ENCODE peak calls at places on chromosomes 16 and 17, in eight cellular contexts. B, D, J, S, Y, C, Q and I are unnamed samples.

GRCh38 chr16:46743232-46743719 is 4.9 kb downstream of the MYLK3 start:
- DNase-seq in S (no peak), C (peak; percentile 82), J (no peak), Q (peak; percentile 80), Y (no peak), B (no peak), D (no peak), I (peak; percentile 60)

GRCh38 chr17:28958820-28959455 is 7.6 kb upstream of the PHF12 start:
- DNase-seq in Q (no peak), Y (no peak), C (no peak), J (no peak), D (no peak), S (no peak), B (no peak), I (no peak)

GRCh38 chr17:78379134-78379497 is 667 bp downstream of the PGS1 start:
- DNase-seq in B (no peak), J (no peak), Y (no peak), C (peak; percentile 83), D (no peak), Q (no peak), S (no peak), I (no peak)

GRCh38 chr16:52869243-52869642 is 183.5 kb downstream of the CHD9NB start:
- DNase-seq in C (no peak), D (no peak), S (no peak), B (no peak), Q (no peak), J (no peak), Y (no peak), I (no peak)

GRCh38 chr16:4874686-4875085 is 27.4 kb downstream of the UBN1 start:
- DNase-seq in Y (no peak), J (no peak), S (no peak), C (no peak), Q (no peak), B (no peak), D (no peak), I (no peak)

GRCh38 chr16:30768583-30769181 is 6.6 kb downstream of the RNF40 start:
- DNase-seq in J (no peak), C (no peak), Y (no peak), B (no peak), S (no peak), D (no peak), Q (no peak), I (no peak)

GRCh38 chr17:8713315-8713714 is 31.3 kb downstream of the CCDC42 start:
- DNase-seq in C (no peak), D (no peak), J (no peak), S (no peak), Q (no peak), B (no peak), Y (no peak), I (no peak)

GRCh38 chr16:30041841-30042240 is 10.8 kb upstream of the TLCD3B start:
- DNase-seq in D (no peak), J (peak; percentile 19), Y (no peak), B (no peak), C (peak; percentile 69), Q (no peak), S (no peak), I (no peak)

GRCh38 chr17:62030264-62030663 is 34.8 kb downstream of the MED13 start:
- DNase-seq in C (no peak), D (no peak), Y (no peak), S (no peak), Q (no peak), B (no peak), J (no peak), I (no peak)

GRCh38 chr16:70764632-70765031 is 36.3 kb downstream of the VAC14 start:
- DNase-seq in Y (no peak), B (no peak), C (no peak), J (no peak), S (no peak), Q (no peak), D (no peak), I (no peak)

GRCh38 chr16:70579648-70580630 is 56.3 kb downstream of the SF3B3 start:
- DNase-seq in C (no peak), J (no peak), S (no peak), B (no peak), D (no peak), Y (no peak), Q (no peak), I (no peak)

GRCh38 chr16:68229431-68230175 is 6.3 kb downstream of the ESRP2 start:
- DNase-seq in S (no peak), J (peak; percentile 55), B (no peak), Y (peak; percentile 27), D (no peak), C (peak; percentile 78), Q (peak; percentile 67), I (no peak)

GRCh38 chr16:4982056-4982867 is 24.1 kb downstream of the SEC14L5 start:
- DNase-seq in D (no peak), Y (peak; percentile 25), J (no peak), S (no peak), C (no peak), B (no peak), Q (no peak), I (no peak)

GRCh38 chr17:64216385-64217248 is 46.4 kb downstream of the TEX2 start:
- DNase-seq in C (peak; percentile 72), J (no peak), B (no peak), D (no peak), Q (peak; percentile 68), Y (no peak), S (no peak), I (no peak)

GRCh38 chr16:67435758-67436164 is 4.8 kb downstream of the HSD11B2 start:
- DNase-seq in B (no peak), D (no peak), Y (no peak), S (no peak), C (no peak), Q (no peak), J (no peak), I (no peak)

GRCh38 chr16:11201498-11202259 is 54.3 kb downstream of the SOCS1 start:
- DNase-seq in Q (no peak), J (peak; percentile 37), C (peak; percentile 72), S (no peak), D (no peak), B (no peak), Y (no peak), I (no peak)

GRCh38 chr16:11506816-11507305 is 79.9 kb downstream of the LITAF start:
- DNase-seq in D (no peak), J (no peak), Q (no peak), C (no peak), S (no peak), Y (no peak), B (no peak), I (no peak)

GRCh38 chr17:60602385-60602742 is 2.4 kb downstream of the PPM1D start:
- DNase-seq in B (no peak), Q (no peak), S (no peak), C (peak; percentile 19), Y (no peak), J (no peak), D (no peak), I (no peak)

GRCh38 chr16:8537691-8538342 is 52.5 kb downstream of the TMEM114 start:
- DNase-seq in B (no peak), Q (no peak), J (no peak), Y (no peak), C (no peak), D (no peak), S (no peak), I (no peak)

GRCh38 chr16:10087151-10087550 is 95.1 kb downstream of the GRIN2A start:
- DNase-seq in S (no peak), C (no peak), D (no peak), B (no peak), Q (no peak), J (no peak), Y (no peak), I (peak; percentile 9)

GRCh38 chr17:62824290-62825135 is 16.4 kb upstream of the MARCHF10 start:
- DNase-seq in C (peak; percentile 86), D (no peak), Y (no peak), B (no peak), J (peak; percentile 52), S (no peak), Q (no peak), I (no peak)

GRCh38 chr16:30837904-30838303 is 50.9 kb upstream of the ZNF629 start:
- DNase-seq in J (no peak), S (no peak), Q (no peak), D (no peak), B (no peak), Y (no peak), C (no peak), I (no peak)

GRCh38 chr16:52539197-52539596 is 7.7 kb downstream of the TOX3 start:
- DNase-seq in Q (no peak), C (no peak), B (no peak), Y (no peak), S (no peak), D (no peak), J (no peak), I (no peak)

GRCh38 chr17:83203472-83204221 is 124.2 kb downstream of the METRNL start:
- DNase-seq in Y (no peak), C (no peak), Q (no peak), D (peak; percentile 59), J (no peak), B (no peak), S (no peak), I (no peak)

GRCh38 chr17:27555364-27555763 is 75.6 kb upstream of the LGALS9 start:
- DNase-seq in C (no peak), J (no peak), D (no peak), Q (no peak), B (no peak), Y (no peak), S (no peak), I (no peak)

GRCh38 chr17:20999044-20999573 is 43.7 kb downstream of the USP22 start:
- DNase-seq in B (no peak), C (peak; percentile 56), D (peak; percentile 72), J (no peak), Q (no peak), S (no peak), Y (no peak), I (no peak)

GRCh38 chr16:82456683-82457082 is 170.1 kb upstream of the CDH13 start:
- DNase-seq in D (no peak), Y (peak; percentile 36), C (peak; percentile 65), J (peak; percentile 14), B (no peak), S (no peak), Q (peak; percentile 65), I (no peak)

GRCh38 chr16:76293980-76294690 is 16.9 kb downstream of the CNTNAP4 start:
- DNase-seq in Q (no peak), B (no peak), D (no peak), S (no peak), Y (no peak), J (no peak), C (peak; percentile 10), I (no peak)

GRCh38 chr16:25493136-25493811 is 198.5 kb upstream of the HS3ST4 start:
- DNase-seq in C (no peak), B (no peak), J (no peak), S (no peak), Q (no peak), Y (no peak), D (no peak), I (no peak)